ENCODE peak calls at places on chromosomes 11 and 22, in eight cellular contexts. N, K, S, F, P, C, L and G are unnamed samples.

GRCh38 chr11:134207538-134208239 is 16.1 kb downstream of the NCAPD3 start:
- DNase-seq in N (no peak), K (no peak), S (peak; percentile 10), F (peak; percentile 32), P (no peak), C (no peak), L (peak; percentile 43), G (peak; percentile 79)

GRCh38 chr11:83628622-83629347 is 342.6 kb upstream of the CCDC90B start:
- DNase-seq in N (no peak), K (no peak), S (no peak), F (no peak), P (no peak), C (no peak), L (no peak), G (no peak)

GRCh38 chr11:86122773-86123172 is 53.9 kb upstream of the PICALM start:
- DNase-seq in N (no peak), K (no peak), S (no peak), F (no peak), P (no peak), C (no peak), L (no peak), G (no peak)

GRCh38 chr22:43270314-43270908 is 72.8 kb downstream of the SCUBE1 start:
- DNase-seq in N (no peak), K (peak; percentile 48), S (no peak), F (no peak), P (peak; percentile 32), C (peak; percentile 59), L (peak; percentile 50), G (no peak)

GRCh38 chr11:8933931-8934330 is 1.2 kb upstream of the C11orf16 start:
- DNase-seq in N (no peak), K (no peak), S (no peak), F (no peak), P (no peak), C (no peak), L (peak; percentile 36), G (no peak)

GRCh38 chr22:23086263-23086662 is 15.9 kb downstream of the GNAZ start:
- DNase-seq in N (no peak), K (no peak), S (no peak), F (no peak), P (no peak), C (no peak), L (no peak), G (no peak)

GRCh38 chr22:33806191-33806590 is 114.1 kb downstream of the LARGE1 start:
- DNase-seq in N (no peak), K (peak; percentile 19), S (no peak), F (no peak), P (peak; percentile 41), C (peak; percentile 39), L (no peak), G (no peak)

GRCh38 chr11:62923634-62924411 is 2.7 kb upstream of the CHRM1 start:
- DNase-seq in N (no peak), K (no peak), S (no peak), F (no peak), P (peak; percentile 48), C (no peak), L (peak; percentile 81), G (peak; percentile 54)

GRCh38 chr11:124751391-124751740 is 689 bp downstream of the VSIG2 start:
- DNase-seq in N (no peak), K (no peak), S (no peak), F (no peak), P (no peak), C (peak; percentile 21), L (no peak), G (no peak)

GRCh38 chr22:49763696-49764095 is 64.0 kb downstream of the BRD1 start:
- DNase-seq in N (no peak), K (no peak), S (no peak), F (peak; percentile 7), P (no peak), C (no peak), L (no peak), G (no peak)

GRCh38 chr11:76048763-76049162 is 157.5 kb downstream of the WNT11 start:
- DNase-seq in N (no peak), K (no peak), S (no peak), F (no peak), P (no peak), C (no peak), L (peak; percentile 40), G (peak; percentile 50)

GRCh38 chr22:44496305-44496704 is 1.7 kb downstream of the RTL6 start:
- DNase-seq in N (no peak), K (no peak), S (no peak), F (no peak), P (no peak), C (no peak), L (no peak), G (no peak)

DNA sequence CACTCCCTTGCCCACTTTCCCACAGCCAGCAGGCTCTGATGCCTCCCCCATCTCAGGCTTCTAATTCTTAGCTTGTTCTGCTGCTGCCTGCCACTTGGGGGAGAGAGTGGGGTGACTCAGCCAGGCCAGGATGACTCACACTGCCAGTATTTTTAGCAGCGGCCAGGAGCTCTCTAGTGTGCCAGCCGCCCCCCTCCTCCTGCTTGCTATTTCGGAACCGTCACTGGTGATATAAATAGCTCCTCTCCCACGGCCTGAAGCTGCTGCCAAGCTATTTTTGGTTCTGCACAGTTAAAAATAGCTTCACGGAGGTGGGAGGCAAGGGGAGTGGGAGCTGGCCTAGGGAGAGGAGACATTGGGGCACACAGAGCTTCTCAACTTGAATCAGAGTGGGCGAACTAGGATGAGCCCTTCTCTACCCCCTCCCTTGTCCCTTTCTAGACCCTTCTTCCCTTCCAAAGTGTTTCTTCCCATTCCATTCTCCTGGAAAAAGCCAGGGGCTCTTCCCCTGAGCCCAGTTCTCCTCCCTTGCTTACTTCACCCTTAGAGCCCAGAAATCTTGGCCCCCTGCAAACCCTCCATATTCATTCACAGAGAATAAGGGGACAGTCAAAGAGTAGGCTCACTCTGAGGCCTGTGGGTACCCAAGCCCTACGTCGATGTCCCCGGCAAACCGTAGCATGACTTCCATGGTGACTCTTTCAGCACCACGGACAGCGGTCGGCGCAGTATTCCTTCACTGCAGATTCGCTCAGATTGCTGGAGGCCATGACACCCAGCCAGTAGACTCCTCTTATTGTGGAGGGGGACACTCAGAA is 2.5 kb upstream of the NPAS4 start:
- DNase-seq in N (peak; percentile 13), K (peak; percentile 58), S (peak; percentile 46), F (peak; percentile 78), P (peak; percentile 68), C (peak; percentile 65), L (peak; percentile 95), G (peak; percentile 90)
- TF ChIP-seq CTCF in N (no peak), K (peak; percentile 19), S (no peak), F (no peak), P (peak; percentile 37), C (peak; percentile 24), L (peak; percentile 54), G (peak; percentile 59)

DNA sequence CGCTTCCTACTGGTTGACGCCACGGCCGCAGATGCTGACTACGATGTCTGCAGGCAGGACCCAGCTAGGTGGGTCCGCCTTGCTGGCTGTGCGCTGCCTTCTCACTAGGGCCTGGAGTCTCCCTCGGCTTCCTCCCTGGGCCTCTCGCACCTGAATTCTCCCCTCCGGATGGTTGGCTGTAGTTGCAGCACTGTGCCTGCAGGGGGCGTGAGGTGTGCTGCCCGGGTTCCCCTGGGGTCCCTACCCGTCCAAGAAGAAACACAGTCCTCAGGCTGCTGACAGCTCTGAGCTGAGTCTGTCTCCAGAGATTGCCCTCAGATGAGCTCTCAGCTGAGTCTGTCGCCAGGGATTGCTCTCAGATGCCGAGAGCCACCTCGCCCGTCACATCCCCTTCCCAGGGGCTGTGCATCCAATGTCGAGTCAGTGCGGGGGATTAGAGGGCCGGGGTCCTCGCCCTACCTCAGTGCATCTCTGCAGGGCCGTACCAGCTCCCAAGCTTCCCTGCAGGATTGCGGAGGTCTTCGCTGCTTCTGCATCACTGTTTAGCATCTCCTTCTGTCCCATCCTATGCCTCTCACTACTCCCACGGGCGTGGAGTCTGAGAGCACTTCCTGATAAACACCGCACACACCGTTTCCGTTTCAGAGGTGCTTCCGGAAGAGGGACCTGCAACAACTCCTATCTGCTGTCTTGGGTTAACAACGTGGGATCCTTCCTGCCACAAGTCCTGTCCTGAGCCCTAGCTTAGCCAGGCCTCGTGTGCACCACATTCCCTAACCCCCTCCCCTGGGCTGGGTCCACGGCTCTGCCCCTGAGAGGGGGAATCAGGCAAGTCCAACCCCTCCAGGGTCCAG is 196.9 kb downstream of the CSNK2A3 start:
- DNase-seq in N (no peak), K (peak; percentile 57), S (no peak), F (peak; percentile 38), P (peak; percentile 38), C (peak; percentile 61), L (peak; percentile 56), G (peak; percentile 56)
- TF ChIP-seq CTCF in N (peak; percentile 34), K (peak; percentile 51), S (peak; percentile 44), F (peak; percentile 63), P (no peak), C (peak; percentile 35), L (peak; percentile 82), G (peak; percentile 65)

GRCh38 chr11:58957922-58958321 is 18.6 kb downstream of the GLYATL1 start:
- DNase-seq in N (no peak), K (peak; percentile 31), S (no peak), F (no peak), P (peak; percentile 11), C (peak; percentile 37), L (no peak), G (no peak)

GRCh38 chr11:58963551-58964075 is 24.3 kb downstream of the GLYATL1 start:
- DNase-seq in N (no peak), K (no peak), S (no peak), F (peak; percentile 38), P (no peak), C (no peak), L (peak; percentile 81), G (no peak)

GRCh38 chr11:58958500-58958899 is 19.2 kb downstream of the GLYATL1 start:
- DNase-seq in N (no peak), K (peak; percentile 50), S (peak; percentile 9), F (no peak), P (peak; percentile 60), C (peak; percentile 58), L (peak; percentile 49), G (peak; percentile 66)
- TF ChIP-seq CTCF in N (peak; percentile 55), K (peak; percentile 42), S (no peak), F (peak; percentile 55), P (peak; percentile 16), C (peak; percentile 6), L (peak; percentile 58), G (peak; percentile 63)

DNA sequence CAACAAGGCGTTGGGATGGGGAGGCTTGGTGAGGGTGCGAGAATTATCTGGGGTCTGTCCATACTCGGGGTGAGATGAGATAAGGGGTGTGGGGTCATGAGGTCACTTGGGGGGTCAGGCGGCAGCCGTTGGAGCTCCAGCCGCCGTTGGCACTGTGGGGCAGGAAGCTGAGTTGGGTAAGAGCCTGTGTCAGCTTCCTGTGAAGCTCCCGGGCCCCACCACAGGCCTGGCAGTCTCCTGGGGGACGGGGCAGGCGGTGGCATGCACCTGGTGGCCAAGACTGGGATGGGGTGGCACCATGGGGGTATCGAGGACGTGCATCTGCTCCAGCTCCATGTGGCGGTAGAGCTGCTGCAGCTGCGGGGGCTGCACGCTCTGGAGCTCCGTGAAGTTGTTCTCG is 7.1 kb upstream of the MYBPC3 start:
- DNase-seq in N (no peak), K (no peak), S (no peak), F (no peak), P (no peak), C (no peak), L (no peak), G (peak; percentile 23)
- TF ChIP-seq CTCF in N (no peak), K (no peak), S (no peak), F (no peak), P (no peak), C (no peak), L (no peak), G (no peak)